ENCODE peak calls at places on chromosomes 2 and 18, in seven cellular contexts. M is HCT116, O is DND-41, Q is keratinocyte, W is astrocyte, B is PC-3, Y is fibroblast of lung. K is an unnamed sample.

GRCh38 chr2:236691799-236692167 is 122.2 kb downstream of the ACKR3 start:
- DNase-seq in O (no peak), W (no peak), Q (peak; percentile 90), B (no peak), M (no peak), Y (no peak), K (peak; percentile 87)

GRCh38 chr2:63053889-63054725 is 3.5 kb downstream of the OTX1 start:
- DNase-seq in O (no peak), W (no peak), B (no peak), Y (no peak), Q (no peak), M (no peak), K (no peak)

GRCh38 chr2:188787661-188788044 is 186.5 kb upstream of the COL3A1 start:
- DNase-seq in M (peak; percentile 6), B (no peak), W (peak; percentile 42), O (no peak), Y (peak; percentile 47), Q (no peak), K (no peak)

GRCh38 chr2:62091471-62091870 is 104.4 kb upstream of the B3GNT2 start:
- DNase-seq in O (no peak), Y (no peak), W (no peak), Q (no peak), B (no peak), M (no peak), K (no peak)

GRCh38 chr2:32832821-32833220 is 113.9 kb upstream of the LTBP1 start:
- DNase-seq in M (no peak), O (no peak), Y (peak; percentile 83), Q (no peak), W (peak; percentile 80), B (no peak), K (no peak)

GRCh38 chr2:192593561-192593960 is 398.8 kb upstream of the TMEFF2 start:
- DNase-seq in Y (no peak), Q (no peak), W (no peak), O (no peak), M (no peak), B (peak; percentile 8), K (no peak)

GRCh38 chr2:241036397-241036963 is 38.1 kb downstream of the SNED1 start:
- DNase-seq in M (no peak), B (peak; percentile 14), Y (peak; percentile 9), O (no peak), Q (no peak), W (no peak), K (peak; percentile 13)

GRCh38 chr2:177031435-177032222 is 181.0 kb upstream of the HNRNPA3 start:
- DNase-seq in Y (no peak), B (no peak), M (no peak), Q (no peak), O (no peak), W (no peak), K (no peak)

GRCh38 chr18:32271649-32272324 is 81.9 kb downstream of the MEP1B start:
- DNase-seq in Q (no peak), M (peak; percentile 16), B (peak; percentile 30), O (peak; percentile 10), Y (peak; percentile 46), W (peak; percentile 43), K (peak; percentile 8)

GRCh38 chr2:23751747-23752265 is 175.1 kb downstream of the ATAD2B start:
- DNase-seq in B (no peak), M (no peak), O (no peak), Q (no peak), Y (peak; percentile 67), W (peak; percentile 47), K (no peak)
- H3K4me2 ChIP-seq in B (no peak overlapping the region), M (no peak overlapping the region), O (no peak overlapping the region), Q (no peak overlapping the region), Y (no peak overlapping the region), W (no peak overlapping the region), K (no peak overlapping the region)

DNA sequence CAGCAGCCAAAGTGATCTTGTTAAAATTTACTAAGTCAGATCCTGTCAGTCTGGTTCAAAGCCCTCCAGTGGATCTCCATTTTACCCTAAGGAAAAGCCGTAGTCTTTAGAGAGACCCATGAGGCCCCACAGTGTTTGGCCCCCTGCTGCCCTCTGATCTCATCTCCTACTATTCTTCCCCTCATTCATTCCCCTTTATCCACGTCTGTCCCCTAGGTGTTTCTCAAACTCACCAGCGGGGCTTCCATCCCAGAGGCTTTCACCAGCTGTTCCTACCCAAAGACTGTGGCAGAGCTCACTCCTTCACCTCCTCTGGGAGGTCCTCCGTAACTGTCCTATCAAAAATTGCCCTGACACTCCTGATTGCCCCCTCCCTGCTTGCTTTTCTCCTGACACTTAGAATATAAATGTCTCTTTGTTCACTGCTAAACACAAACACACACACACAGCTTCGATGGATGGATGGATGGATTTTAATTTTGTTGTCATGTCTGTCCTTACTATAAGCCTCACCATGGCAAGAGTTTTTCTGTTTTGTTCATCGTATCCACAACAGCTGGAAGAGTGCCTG is 26.1 kb downstream of the LIMS1 start:
- DNase-seq in Q (no peak), Y (no peak), B (no peak), O (no peak), M (no peak), W (no peak), K (no peak)
- H3K79me2 ChIP-seq in Q (peaks cover 74% of the 10 kb centered on the region), Y (peaks cover 19% of the 10 kb centered on the region), B (peaks cover 37% of the 10 kb centered on the region), O (peaks cover 23% of the 10 kb centered on the region), M (peaks cover 60% of the 10 kb centered on the region), W (peaks cover 99% of the 10 kb centered on the region), K (peaks cover 97% of the 10 kb centered on the region)

GRCh38 chr2:65636024-65636423 is 203.6 kb upstream of the SPRED2 start:
- DNase-seq in W (no peak), O (no peak), Y (no peak), M (no peak), B (no peak), Q (no peak), K (no peak)

GRCh38 chr2:65637061-65637460 is 204.7 kb upstream of the SPRED2 start:
- DNase-seq in Q (no peak), W (peak; percentile 45), O (no peak), M (no peak), Y (peak; percentile 53), B (no peak), K (no peak)

GRCh38 chr2:65640793-65641103 is 208.3 kb upstream of the SPRED2 start:
- DNase-seq in M (no peak), B (no peak), O (no peak), Y (no peak), W (no peak), Q (no peak), K (no peak)

GRCh38 chr2:65639156-65639876 is 206.9 kb upstream of the SPRED2 start:
- DNase-seq in Q (no peak), O (no peak), Y (peak; percentile 97), B (peak; percentile 20), M (no peak), W (peak; percentile 96), K (peak; percentile 66)

GRCh38 chr2:65638438-65638837 is 206.0 kb upstream of the SPRED2 start:
- DNase-seq in O (no peak), W (no peak), M (no peak), B (no peak), Q (no peak), Y (no peak), K (no peak)
- TF ChIP-seq CTCF in O (peak; percentile 16), W (peak; percentile 7), M (peak; percentile 60), B (peak; percentile 49), Q (no peak), Y (peak; percentile 11), K (peak; percentile 18)

GRCh38 chr18:70284976-70285610 is 3.8 kb upstream of the SOCS6 start:
- DNase-seq in B (no peak), W (no peak), Y (no peak), O (no peak), M (no peak), Q (no peak), K (no peak)
- H3K4me2 ChIP-seq in B (no peak overlapping the region), W (no peak overlapping the region), Y (no peak overlapping the region), O (no peak overlapping the region), M (peak overlapping the region; percentile 83), Q (no peak overlapping the region), K (no peak overlapping the region)

GRCh38 chr2:11235583-11235982 is 80.3 kb downstream of the SLC66A3 start:
- DNase-seq in O (no peak), B (no peak), Y (no peak), Q (no peak), W (no peak), M (no peak), K (no peak)
- H3K79me2 ChIP-seq in O (peaks cover 6% of the 10 kb centered on the region), B (peaks cover 27% of the 10 kb centered on the region), Y (peaks cover 10% of the 10 kb centered on the region), Q (peaks cover 5% of the 10 kb centered on the region), W (peaks cover 13% of the 10 kb centered on the region), M (peaks cover 29% of the 10 kb centered on the region), K (peaks cover 39% of the 10 kb centered on the region)

GRCh38 chr2:16218651-16219050 is 278.3 kb downstream of the MYCN start:
- DNase-seq in Q (no peak), O (no peak), Y (no peak), M (peak; percentile 3), W (no peak), B (no peak), K (no peak)
- TF ChIP-seq CTCF in Q (no peak), O (peak; percentile 4), Y (no peak), M (peak; percentile 57), W (no peak), B (peak; percentile 30), K (no peak)

GRCh38 chr18:46055841-46056240 is 16.2 kb downstream of the PSTPIP2 start:
- DNase-seq in O (no peak), B (no peak), Y (no peak), W (no peak), M (no peak), Q (no peak), K (no peak)

GRCh38 chr18:46050268-46050667 is 21.8 kb downstream of the PSTPIP2 start:
- DNase-seq in W (no peak), Y (no peak), Q (no peak), O (no peak), B (no peak), M (no peak), K (no peak)

GRCh38 chr18:46051731-46052461 is 20.2 kb downstream of the PSTPIP2 start:
- DNase-seq in B (no peak), Y (peak; percentile 81), O (no peak), M (no peak), Q (no peak), W (peak; percentile 82), K (peak; percentile 94)

GRCh38 chr18:46053368-46054095 is 18.5 kb downstream of the PSTPIP2 start:
- DNase-seq in M (no peak), O (no peak), W (no peak), B (no peak), Q (no peak), Y (peak; percentile 34), K (no peak)

GRCh38 chr18:46054956-46055831 is 16.9 kb downstream of the PSTPIP2 start:
- DNase-seq in W (no peak), Q (no peak), O (peak; percentile 42), Y (no peak), B (no peak), M (no peak), K (no peak)
- H3K4me2 ChIP-seq in W (no peak overlapping the region), Q (no peak overlapping the region), O (peak overlapping the region; percentile 50), Y (no peak overlapping the region), B (no peak overlapping the region), M (no peak overlapping the region), K (no peak overlapping the region)

DNA sequence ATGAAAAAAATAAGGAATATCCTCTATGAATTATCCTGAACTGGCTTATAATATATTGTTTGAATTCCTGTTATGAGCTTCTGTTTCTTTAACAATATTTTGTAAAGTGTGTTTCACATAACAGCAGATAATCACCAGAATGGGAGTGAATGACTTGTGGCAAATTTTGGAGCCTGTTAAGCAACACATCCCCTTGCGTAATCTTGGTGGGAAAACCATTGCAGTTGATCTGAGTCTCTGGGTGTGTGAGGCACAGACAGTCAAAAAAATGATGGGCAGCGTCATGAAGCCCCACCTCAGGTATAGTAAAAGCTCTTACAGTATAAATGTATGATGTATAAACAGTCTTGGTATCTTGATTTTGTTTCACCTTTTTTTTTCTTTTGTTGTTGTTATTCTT is 5.9 kb downstream of the GEN1 start:
- DNase-seq in W (no peak), Y (no peak), B (no peak), Q (no peak), O (no peak), M (no peak), K (no peak)
- H3K79me2 ChIP-seq in W (peaks cover 55% of the 10 kb centered on the region), Y (peaks cover 49% of the 10 kb centered on the region), B (peaks cover 55% of the 10 kb centered on the region), Q (peaks cover 53% of the 10 kb centered on the region), O (peaks cover 76% of the 10 kb centered on the region), M (peaks cover 63% of the 10 kb centered on the region), K (peaks cover 61% of the 10 kb centered on the region)